ENCODE peak calls at places on chromosomes 2 and 18, in eight cellular contexts. One of them, this sample, is unnamed.

GRCh38 chr2:111617804-111618576 is 266.0 kb downstream of the ANAPC1 start:
- DNase-seq in psoas muscle: peak
- DNase-seq in BJ: no peak
- DNase-seq in tibial artery: peak
- DNase-seq in GM12864: no peak
- DNase-seq in lung: no peak
- DNase-seq in left lung: peak
- DNase-seq in AG10803: peak
- DNase-seq in this sample: no peak

GRCh38 chr2:121001641-121002040 is 266.0 kb downstream of the GLI2 start:
- DNase-seq in AG10803: no peak
- DNase-seq in BJ: no peak
- DNase-seq in psoas muscle: no peak
- DNase-seq in left lung: no peak
- DNase-seq in tibial artery: no peak
- DNase-seq in lung: peak
- DNase-seq in GM12864: no peak
- DNase-seq in this sample: no peak

GRCh38 chr2:15059870-15060617 is 427.5 kb downstream of the LRATD1 start:
- DNase-seq in tibial artery: no peak
- DNase-seq in AG10803: no peak
- DNase-seq in GM12864: no peak
- DNase-seq in lung: no peak
- DNase-seq in left lung: no peak
- DNase-seq in psoas muscle: no peak
- DNase-seq in BJ: no peak
- DNase-seq in this sample: no peak

GRCh38 chr2:14642499-14642898 is 10.0 kb downstream of the LRATD1 start:
- DNase-seq in GM12864: no peak
- DNase-seq in lung: no peak
- DNase-seq in BJ: no peak
- DNase-seq in AG10803: no peak
- DNase-seq in left lung: no peak
- DNase-seq in psoas muscle: no peak
- DNase-seq in tibial artery: no peak
- DNase-seq in this sample: no peak

GRCh38 chr18:22439447-22439846 is 21.7 kb upstream of the CTAGE1 start:
- DNase-seq in tibial artery: no peak
- DNase-seq in GM12864: no peak
- DNase-seq in left lung: no peak
- DNase-seq in lung: no peak
- DNase-seq in BJ: no peak
- DNase-seq in AG10803: peak
- DNase-seq in psoas muscle: no peak
- DNase-seq in this sample: no peak

GRCh38 chr2:102094917-102095316 is 47.6 kb upstream of the IL1R1 start:
- DNase-seq in left lung: no peak
- DNase-seq in psoas muscle: peak
- DNase-seq in lung: peak
- DNase-seq in BJ: peak
- DNase-seq in GM12864: no peak
- DNase-seq in tibial artery: no peak
- DNase-seq in AG10803: peak
- DNase-seq in this sample: peak

GRCh38 chr2:179946810-179947485 is 60.1 kb downstream of the CWC22 start:
- DNase-seq in BJ: no peak
- DNase-seq in AG10803: no peak
- DNase-seq in left lung: no peak
- DNase-seq in GM12864: no peak
- DNase-seq in psoas muscle: no peak
- DNase-seq in tibial artery: no peak
- DNase-seq in lung: no peak
- DNase-seq in this sample: no peak

GRCh38 chr2:84894131-84894586 is 11.3 kb upstream of the TMSB10 start:
- DNase-seq in BJ: no peak
- DNase-seq in tibial artery: no peak
- DNase-seq in GM12864: no peak
- DNase-seq in left lung: no peak
- DNase-seq in lung: no peak
- DNase-seq in AG10803: no peak
- DNase-seq in psoas muscle: no peak
- DNase-seq in this sample: peak

GRCh38 chr2:190838492-190838910 is 42.1 kb upstream of the GLS start:
- DNase-seq in left lung: no peak
- DNase-seq in BJ: no peak
- DNase-seq in lung: no peak
- DNase-seq in GM12864: no peak
- DNase-seq in psoas muscle: no peak
- DNase-seq in tibial artery: no peak
- DNase-seq in AG10803: peak
- DNase-seq in this sample: peak

GRCh38 chr18:25109484-25109883 is 242.5 kb downstream of the ZNF521 start:
- DNase-seq in left lung: no peak
- DNase-seq in AG10803: peak
- DNase-seq in GM12864: no peak
- DNase-seq in tibial artery: no peak
- DNase-seq in psoas muscle: no peak
- DNase-seq in lung: no peak
- DNase-seq in BJ: peak
- DNase-seq in this sample: no peak

GRCh38 chr2:213007290-213007838 is 144.0 kb downstream of the IKZF2 start:
- DNase-seq in tibial artery: no peak
- DNase-seq in lung: no peak
- DNase-seq in AG10803: no peak
- DNase-seq in left lung: no peak
- DNase-seq in GM12864: no peak
- DNase-seq in BJ: no peak
- DNase-seq in psoas muscle: no peak
- DNase-seq in this sample: no peak

GRCh38 chr2:218878941-218879761 is 1.5 kb upstream of the WNT10A start:
- DNase-seq in psoas muscle: no peak
- DNase-seq in AG10803: no peak
- DNase-seq in GM12864: no peak
- DNase-seq in BJ: no peak
- DNase-seq in tibial artery: no peak
- DNase-seq in left lung: peak
- DNase-seq in lung: no peak
- DNase-seq in this sample: peak

GRCh38 chr18:25862881-25863600 is 227.4 kb downstream of the SS18 start:
- DNase-seq in psoas muscle: no peak
- DNase-seq in AG10803: peak
- DNase-seq in tibial artery: no peak
- DNase-seq in BJ: peak
- DNase-seq in GM12864: no peak
- DNase-seq in left lung: no peak
- DNase-seq in lung: no peak
- DNase-seq in this sample: no peak

GRCh38 chr2:32363588-32363987 is 6.8 kb downstream of the BIRC6 start:
- DNase-seq in left lung: no peak
- DNase-seq in AG10803: peak
- DNase-seq in GM12864: no peak
- DNase-seq in BJ: no peak
- DNase-seq in tibial artery: no peak
- DNase-seq in psoas muscle: no peak
- DNase-seq in lung: no peak
- DNase-seq in this sample: no peak

GRCh38 chr2:220646424-220646823 is 925.7 kb downstream of the EPHA4 start:
- DNase-seq in tibial artery: no peak
- DNase-seq in GM12864: no peak
- DNase-seq in psoas muscle: no peak
- DNase-seq in AG10803: no peak
- DNase-seq in BJ: no peak
- DNase-seq in left lung: no peak
- DNase-seq in lung: no peak
- DNase-seq in this sample: no peak

GRCh38 chr2:234403074-234403473 is 93.8 kb downstream of the ARL4C start:
- DNase-seq in left lung: no peak
- DNase-seq in psoas muscle: no peak
- DNase-seq in AG10803: peak
- DNase-seq in BJ: no peak
- DNase-seq in GM12864: no peak
- DNase-seq in tibial artery: no peak
- DNase-seq in lung: no peak
- DNase-seq in this sample: no peak

GRCh38 chr2:33267745-33268144 is 208.7 kb upstream of the RASGRP3 start:
- DNase-seq in left lung: no peak
- DNase-seq in AG10803: peak
- DNase-seq in GM12864: no peak
- DNase-seq in tibial artery: no peak
- DNase-seq in psoas muscle: no peak
- DNase-seq in BJ: no peak
- DNase-seq in lung: no peak
- DNase-seq in this sample: no peak

GRCh38 chr2:100741880-100742814 is 77.8 kb upstream of the NPAS2 start:
- DNase-seq in GM12864: no peak
- DNase-seq in left lung: no peak
- DNase-seq in lung: peak
- DNase-seq in psoas muscle: no peak
- DNase-seq in BJ: peak
- DNase-seq in tibial artery: no peak
- DNase-seq in AG10803: peak
- DNase-seq in this sample: no peak

GRCh38 chr2:203782262-203782976 is 76.0 kb downstream of the CD28 start:
- DNase-seq in lung: peak
- DNase-seq in tibial artery: no peak
- DNase-seq in GM12864: peak
- DNase-seq in left lung: no peak
- DNase-seq in BJ: no peak
- DNase-seq in AG10803: peak
- DNase-seq in psoas muscle: no peak
- DNase-seq in this sample: peak

GRCh38 chr2:127463155-127463991 is 45.1 kb downstream of the PROC start:
- DNase-seq in GM12864: no peak
- DNase-seq in psoas muscle: no peak
- DNase-seq in tibial artery: no peak
- DNase-seq in left lung: no peak
- DNase-seq in lung: no peak
- DNase-seq in BJ: no peak
- DNase-seq in AG10803: no peak
- DNase-seq in this sample: no peak

GRCh38 chr18:21548647-21549046 is 51.9 kb downstream of the ESCO1 start:
- DNase-seq in psoas muscle: no peak
- DNase-seq in GM12864: no peak
- DNase-seq in left lung: no peak
- DNase-seq in AG10803: no peak
- DNase-seq in lung: no peak
- DNase-seq in tibial artery: no peak
- DNase-seq in BJ: no peak
- DNase-seq in this sample: no peak

DNA sequence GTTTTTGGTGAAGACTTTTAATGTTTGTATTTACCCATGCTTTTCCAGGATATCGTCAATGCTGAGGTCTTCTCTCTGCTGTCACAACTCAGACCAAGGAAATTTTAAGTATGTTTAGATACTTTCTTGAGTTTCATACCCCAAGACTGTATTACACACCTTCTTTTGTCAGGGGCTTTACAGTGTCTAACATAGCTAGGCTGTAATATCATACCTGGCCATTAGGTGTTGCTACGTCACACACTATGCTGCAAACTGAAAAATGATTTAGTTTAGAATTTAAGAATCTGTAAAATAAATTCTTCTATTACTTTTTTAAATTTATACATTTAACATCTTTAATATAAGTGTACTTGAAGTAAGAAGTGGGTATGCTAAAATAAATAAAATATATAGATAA is 358.4 kb upstream of the NRP2 start:
- DNase-seq in tibial artery: no peak
- DNase-seq in lung: no peak
- DNase-seq in AG10803: no peak
- DNase-seq in psoas muscle: no peak
- DNase-seq in BJ: no peak
- DNase-seq in GM12864: no peak
- DNase-seq in left lung: no peak
- DNase-seq in this sample: no peak
- TF ChIP-seq CTCF in tibial artery: no peak
- TF ChIP-seq CTCF in lung: no peak
- TF ChIP-seq CTCF in AG10803: peak
- TF ChIP-seq CTCF in psoas muscle: no peak
- TF ChIP-seq CTCF in BJ: peak
- TF ChIP-seq CTCF in GM12864: peak
- TF ChIP-seq CTCF in left lung: peak
- TF ChIP-seq CTCF in this sample: peak

GRCh38 chr2:25981596-25982272 is 563 bp downstream of the KIF3C start:
- DNase-seq in left lung: peak
- DNase-seq in GM12864: no peak
- DNase-seq in lung: no peak
- DNase-seq in psoas muscle: peak
- DNase-seq in AG10803: no peak
- DNase-seq in BJ: no peak
- DNase-seq in tibial artery: no peak
- DNase-seq in this sample: peak
- TF ChIP-seq CTCF in left lung: no peak
- TF ChIP-seq CTCF in GM12864: no peak
- TF ChIP-seq CTCF in lung: no peak
- TF ChIP-seq CTCF in psoas muscle: no peak
- TF ChIP-seq CTCF in AG10803: no peak
- TF ChIP-seq CTCF in BJ: no peak
- TF ChIP-seq CTCF in tibial artery: no peak
- TF ChIP-seq CTCF in this sample: no peak

DNA sequence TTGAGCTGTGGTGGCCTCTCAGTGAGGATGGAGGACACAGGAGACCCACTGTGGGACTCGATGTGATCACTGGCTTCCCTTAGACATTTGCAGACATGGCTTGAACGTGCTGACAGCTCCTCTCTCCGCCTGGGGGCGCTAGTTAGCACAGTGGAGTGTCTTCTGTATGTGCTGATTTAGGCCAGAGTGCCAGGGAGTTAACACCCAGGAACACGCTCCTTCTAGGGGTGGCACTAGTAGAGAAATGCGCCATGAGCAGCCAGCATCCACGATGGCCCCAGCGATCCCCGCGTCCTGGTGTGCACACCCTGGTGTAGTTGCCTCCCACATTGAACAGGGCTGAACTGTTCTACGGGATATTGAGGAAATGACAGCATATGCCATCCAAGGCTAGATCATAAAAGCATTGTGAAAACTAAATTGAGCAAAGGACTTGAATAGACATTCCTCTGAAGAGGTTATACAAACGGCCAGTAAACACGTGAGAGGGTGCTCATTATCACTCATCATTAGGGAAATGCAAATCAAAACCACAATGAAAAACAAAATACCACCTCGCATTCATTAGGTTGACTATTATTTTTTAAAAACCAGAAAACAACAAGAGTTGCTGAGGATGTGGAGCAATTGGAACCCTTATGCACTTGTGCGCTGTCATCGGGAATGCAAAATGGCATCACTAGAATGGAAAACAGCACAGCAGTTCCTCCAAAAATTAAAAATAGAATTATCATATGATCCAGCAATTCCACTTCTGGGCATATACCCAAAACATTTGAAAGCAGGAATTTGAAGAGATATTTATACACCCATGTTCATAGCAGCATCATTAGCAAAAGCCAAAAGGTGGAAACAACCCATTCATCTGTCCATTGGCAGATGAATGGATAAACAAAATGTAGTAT is 11.6 kb upstream of the NMUR1 start:
- DNase-seq in GM12864: no peak
- DNase-seq in left lung: peak
- DNase-seq in tibial artery: no peak
- DNase-seq in AG10803: no peak
- DNase-seq in BJ: no peak
- DNase-seq in lung: no peak
- DNase-seq in psoas muscle: peak
- DNase-seq in this sample: peak
- TF ChIP-seq CTCF in GM12864: peak
- TF ChIP-seq CTCF in left lung: no peak
- TF ChIP-seq CTCF in tibial artery: no peak
- TF ChIP-seq CTCF in AG10803: no peak
- TF ChIP-seq CTCF in BJ: peak
- TF ChIP-seq CTCF in lung: no peak
- TF ChIP-seq CTCF in psoas muscle: no peak
- TF ChIP-seq CTCF in this sample: no peak

GRCh38 chr2:74502720-74503505 is 3.5 kb upstream of the LBX2 start:
- DNase-seq in psoas muscle: peak
- DNase-seq in BJ: no peak
- DNase-seq in GM12864: no peak
- DNase-seq in lung: peak
- DNase-seq in AG10803: peak
- DNase-seq in left lung: peak
- DNase-seq in tibial artery: peak
- DNase-seq in this sample: peak
- TF ChIP-seq CTCF in psoas muscle: no peak
- TF ChIP-seq CTCF in BJ: peak
- TF ChIP-seq CTCF in GM12864: peak
- TF ChIP-seq CTCF in lung: no peak
- TF ChIP-seq CTCF in AG10803: peak
- TF ChIP-seq CTCF in left lung: no peak
- TF ChIP-seq CTCF in tibial artery: no peak
- TF ChIP-seq CTCF in this sample: peak